ENCODE peak calls at places on chromosomes 6 and 20, in four cellular contexts. Q, S, U and T are unnamed samples.
A peak's percentile ranks its signal among the peaks of the same experiment; 100 is the strongest.

GRCh38 chr6:150343434-150343833 is 25.4 kb upstream of the IYD start:
- DNase-seq in Q (no peak), S (no peak), U (no peak), T (no peak)

GRCh38 chr6:102701019-102701418 is 1307.5 kb downstream of the GRIK2 start:
- DNase-seq in Q (no peak), S (no peak), U (no peak), T (no peak)

GRCh38 chr20:21189761-21190523 is 64.1 kb downstream of the KIZ start:
- DNase-seq in Q (no peak), S (no peak), U (no peak), T (no peak)

GRCh38 chr6:37173573-37174195 is 3.7 kb downstream of the PIM1 start:
- DNase-seq in Q (peak; percentile 49), S (no peak), U (no peak), T (no peak)

GRCh38 chr20:57654998-57655811 is 35.0 kb upstream of the ZBP1 start:
- DNase-seq in Q (no peak), S (peak; percentile 21), U (peak; percentile 33), T (peak; percentile 5)

GRCh38 chr6:113068569-113068968 is 721.4 kb downstream of the RFPL4B start:
- DNase-seq in Q (no peak), S (no peak), U (no peak), T (no peak)

GRCh38 chr20:904146-904545 is 12.0 kb downstream of the ANGPT4 start:
- DNase-seq in Q (no peak), S (no peak), U (no peak), T (no peak)

GRCh38 chr6:48068326-48069191 is 42.4 kb downstream of the PTCHD4 start:
- DNase-seq in Q (no peak), S (no peak), U (no peak), T (no peak)

GRCh38 chr20:62219992-62220665 is at the start of gene HRH3:
- DNase-seq in Q (peak; percentile 32), S (no peak), U (no peak), T (no peak)

GRCh38 chr6:137763861-137764260 is 103.2 kb upstream of the TNFAIP3 start:
- DNase-seq in Q (no peak), S (no peak), U (no peak), T (no peak)

GRCh38 chr20:2619961-2620595 is 32.4 kb upstream of the NOP56 start:
- DNase-seq in Q (no peak), S (no peak), U (no peak), T (no peak)